ENCODE peak calls at places on chromosomes 7 and 10, in four cellular contexts. U is EH, G is LoVo, P is occipital lobe. S is an unnamed sample.

GRCh38 chr10:54728511-54728910 is 72.5 kb downstream of the PCDH15 start:
- DNase-seq in U (no peak), G (no peak), P (no peak), S (no peak)

GRCh38 chr7:98617960-98618418 is 904 bp downstream of the NPTX2 start:
- DNase-seq in U (no peak), G (no peak), P (no peak), S (no peak)

GRCh38 chr10:62268399-62269076 is at the start of gene RTKN2:
- DNase-seq in U (peak), G (peak), P (peak), S (peak)

GRCh38 chr7:144659211-144659610 is 176.6 kb downstream of the TPK1 start:
- DNase-seq in U (no peak), G (no peak), P (no peak), S (no peak)

GRCh38 chr7:1927942-1928341 is 257.9 kb downstream of the ELFN1 start:
- DNase-seq in U (no peak), G (no peak), P (no peak), S (no peak)

GRCh38 chr7:155738652-155739537 is 73.4 kb downstream of the SHH start:
- DNase-seq in U (peak), G (peak), P (peak), S (peak)

GRCh38 chr7:23013715-23014649 is at the start of gene HYCC1:
- DNase-seq in U (peak), G (peak), P (peak), S (peak)

GRCh38 chr10:91590904-91591791 is 41.7 kb downstream of the PPP1R3C start:
- DNase-seq in U (peak), G (peak), P (no peak), S (no peak)

GRCh38 chr10:73591935-73592699 is 975 bp upstream of the USP54 start:
- DNase-seq in U (peak), G (peak), P (peak), S (peak)

GRCh38 chr7:109579876-109580275 is 1010.2 kb downstream of the DNAJB9 start:
- DNase-seq in U (no peak), G (no peak), P (no peak), S (no peak)

GRCh38 chr7:17209101-17209500 is 89.4 kb upstream of the AHR start:
- DNase-seq in U (no peak), G (no peak), P (no peak), S (no peak)

GRCh38 chr7:158563911-158564647 is 23.5 kb downstream of the PTPRN2 start:
- DNase-seq in U (no peak), G (no peak), P (no peak), S (no peak)

GRCh38 chr7:105024734-105025133 is 10.7 kb downstream of the KMT2E start:
- DNase-seq in U (peak), G (no peak), P (no peak), S (no peak)

GRCh38 chr10:116625845-116626244 is 5.1 kb downstream of the PNLIPRP2 start:
- DNase-seq in U (no peak), G (no peak), P (no peak), S (no peak)

GRCh38 chr7:47954231-47954911 is 6.1 kb upstream of the PKD1L1 start:
- DNase-seq in U (peak), G (no peak), P (no peak), S (no peak)

GRCh38 chr7:3294432-3295100 is 6.5 kb upstream of the SDK1 start:
- DNase-seq in U (no peak), G (peak), P (no peak), S (no peak)

GRCh38 chr7:157692156-157693011 is 355.6 kb downstream of the DNAJB6 start:
- DNase-seq in U (no peak), G (no peak), P (no peak), S (no peak)

GRCh38 chr7:2680792-2681490 is 7.1 kb upstream of the AMZ1 start:
- DNase-seq in U (peak), G (peak), P (peak), S (no peak)

GRCh38 chr7:94420321-94420720 is 25.6 kb downstream of the COL1A2 start:
- DNase-seq in U (peak), G (no peak), P (no peak), S (no peak)

GRCh38 chr7:12690041-12690878 is 2.8 kb downstream of the ARL4A start:
- DNase-seq in U (no peak), G (no peak), P (no peak), S (no peak)

GRCh38 chr10:6211341-6212265 is 8.9 kb downstream of the PFKFB3 start:
- DNase-seq in U (peak), G (no peak), P (peak), S (peak)

GRCh38 chr10:114038819-114039218 is 4.8 kb upstream of the ADRB1 start:
- DNase-seq in U (peak), G (no peak), P (no peak), S (no peak)

GRCh38 chr7:11319491-11320274 is 346.0 kb downstream of the PHF14 start:
- DNase-seq in U (no peak), G (no peak), P (no peak), S (no peak)

GRCh38 chr10:84311596-84311995 is 16.8 kb upstream of the CCSER2 start:
- DNase-seq in U (no peak), G (no peak), P (no peak), S (no peak)

GRCh38 chr7:44787041-44787440 is 9.4 kb upstream of the PPIA start:
- DNase-seq in U (no peak), G (no peak), P (no peak), S (no peak)

GRCh38 chr10:97543025-97543546 is 29.5 kb upstream of the ANKRD2 start:
- DNase-seq in U (peak), G (peak), P (peak), S (peak)

GRCh38 chr10:32938554-32939061 is 19.4 kb downstream of the ITGB1 start:
- DNase-seq in U (peak), G (no peak), P (peak), S (peak)

GRCh38 chr7:29115130-29115529 is 31.2 kb downstream of the CPVL start:
- DNase-seq in U (no peak), G (no peak), P (no peak), S (no peak)

GRCh38 chr7:132575987-132576722 is at the start of gene PLXNA4:
- DNase-seq in U (no peak), G (no peak), P (peak), S (no peak)

GRCh38 chr10:12357525-12358151 is 8.3 kb downstream of the CAMK1D start:
- DNase-seq in U (no peak), G (no peak), P (no peak), S (no peak)

GRCh38 chr10:132663666-132664365 is 122.1 kb downstream of the NKX6-2 start:
- DNase-seq in U (no peak), G (no peak), P (no peak), S (no peak)

GRCh38 chr10:28293238-28294168 is 9.4 kb downstream of the MPP7 start:
- DNase-seq in U (no peak), G (no peak), P (no peak), S (no peak)

GRCh38 chr7:101391991-101392390 is 29.3 kb downstream of the COL26A1 start:
- DNase-seq in U (no peak), G (no peak), P (no peak), S (no peak)

GRCh38 chr7:135618510-135618909 is 43.8 kb upstream of the STMP1 start:
- DNase-seq in U (no peak), G (no peak), P (no peak), S (no peak)

GRCh38 chr10:25768167-25768566 is 165.9 kb upstream of the MYO3A start:
- DNase-seq in U (no peak), G (no peak), P (no peak), S (no peak)

GRCh38 chr7:19413444-19413965 is 268.3 kb upstream of the FERD3L start:
- DNase-seq in U (no peak), G (no peak), P (no peak), S (no peak)

GRCh38 chr10:15504101-15504840 is 133.2 kb upstream of the FAM171A1 start:
- DNase-seq in U (peak), G (no peak), P (no peak), S (no peak)